ENCODE peak calls at places on chromosome 2, in ten cellular contexts. M is C1 segment of cervical spinal cord, X is NCI-H460, A is A549, U is Daoy, J is PC-3, K is adrenal gland, E is left cardiac atrium, R is NCI-H1105 treated with DMSO at 0.1 percent for 48 hours, T is Calu3. V is an unnamed sample.

GRCh38 chr2:129375587-129375986 is 603.9 kb upstream of the RAB6C start:
- DNase-seq in M (no peak), R (no peak), K (no peak), J (no peak), X (no peak), E (no peak), A (no peak), T (no peak), U (no peak), V (no peak)

GRCh38 chr2:221969087-221969829 is 329.5 kb downstream of the PAX3 start:
- DNase-seq in X (peak), K (peak), A (peak), J (peak), U (peak), T (peak), R (peak), E (no peak), M (no peak), V (peak)

GRCh38 chr2:232687382-232688160 is 9.6 kb upstream of the GIGYF2 start:
- DNase-seq in K (peak), J (no peak), E (no peak), X (no peak), T (no peak), A (no peak), U (no peak), M (no peak), R (no peak), V (no peak)

GRCh38 chr2:152466041-152466440 is 131.1 kb downstream of the FMNL2 start:
- DNase-seq in K (peak), U (peak), J (peak), R (no peak), X (no peak), A (peak), E (peak), T (peak), M (no peak), V (no peak)

GRCh38 chr2:136048886-136049832 is 63.7 kb upstream of the DARS1 start:
- DNase-seq in M (no peak), X (no peak), K (no peak), J (no peak), T (no peak), U (no peak), E (no peak), A (no peak), R (no peak), V (no peak)

GRCh38 chr2:115160523-115161521 is 718.4 kb downstream of the DPP10 start:
- DNase-seq in E (no peak), K (peak), T (no peak), R (peak), J (no peak), A (no peak), X (peak), M (no peak), U (no peak), V (peak)

GRCh38 chr2:73700111-73700510 is 37.0 kb downstream of the TPRKB start:
- DNase-seq in M (no peak), A (no peak), X (no peak), J (peak), K (no peak), R (no peak), T (no peak), U (no peak), E (no peak), V (no peak)

GRCh38 chr2:121184248-121184862 is 100.6 kb downstream of the TFCP2L1 start:
- DNase-seq in K (no peak), U (no peak), T (no peak), E (no peak), X (no peak), R (no peak), A (no peak), M (no peak), J (peak), V (no peak)

GRCh38 chr2:120346034-120346666 is at the start of gene INHBB:
- DNase-seq in M (no peak), A (peak), U (no peak), E (no peak), K (no peak), T (no peak), R (no peak), X (no peak), J (peak), V (peak)

GRCh38 chr2:219542931-219543595 is 546 bp downstream of the CHPF start:
- DNase-seq in R (no peak), M (no peak), E (peak), U (peak), T (peak), A (no peak), X (no peak), K (peak), J (peak), V (peak)

GRCh38 chr2:172412996-172413492 is 14.3 kb upstream of the ITGA6 start:
- DNase-seq in M (no peak), U (no peak), J (no peak), A (no peak), X (no peak), T (no peak), E (no peak), R (no peak), K (no peak), V (no peak)

GRCh38 chr2:119548516-119549120 is 4.4 kb downstream of the CFAP221 start:
- DNase-seq in K (no peak), A (no peak), U (no peak), R (no peak), J (no peak), X (no peak), E (no peak), M (no peak), T (no peak), V (no peak)

GRCh38 chr2:153870308-153870707 is 1.4 kb upstream of the GALNT13 start:
- DNase-seq in A (peak), R (peak), X (peak), T (no peak), M (no peak), K (no peak), U (no peak), E (no peak), J (no peak), V (no peak)

GRCh38 chr2:20250436-20250835 is 25.5 kb upstream of the SDC1 start:
- DNase-seq in J (no peak), R (no peak), U (no peak), T (no peak), A (no peak), E (no peak), M (no peak), K (no peak), X (no peak), V (no peak)

GRCh38 chr2:159035790-159036411 is 67.5 kb downstream of the TANC1 start:
- DNase-seq in R (no peak), J (peak), K (no peak), A (peak), T (peak), X (peak), U (peak), M (no peak), E (no peak), V (no peak)

GRCh38 chr2:11753886-11754704 is 7.7 kb downstream of the LPIN1 start:
- DNase-seq in U (peak), A (peak), R (peak), K (peak), X (no peak), T (peak), M (no peak), E (peak), J (peak), V (no peak)